ENCODE peak calls at places on chromosomes 12 and 14, in five cellular contexts. H is spleen, U is GM20000, X is left lung, C is foreskin fibroblast. I is an unnamed sample.

GRCh38 chr14:73014105-73014504 is 12.8 kb downstream of the ZFYVE1 start:
- DNase-seq in H (no peak), X (no peak), U (peak; percentile 66), C (peak; percentile 53), I (no peak)

GRCh38 chr14:60512952-60513554 is 4.1 kb downstream of the SIX6 start:
- DNase-seq in H (no peak), C (no peak), U (no peak), X (no peak), I (no peak)

GRCh38 chr12:102629262-102629888 is 149.0 kb upstream of the IGF1 start:
- DNase-seq in H (no peak), X (no peak), U (no peak), C (peak; percentile 22), I (no peak)

GRCh38 chr14:102498005-102498677 is 11.4 kb downstream of the ANKRD9 start:
- DNase-seq in C (no peak), U (no peak), X (no peak), H (no peak), I (no peak)

GRCh38 chr14:69941768-69942742 is 62.8 kb downstream of the SMOC1 start:
- DNase-seq in U (no peak), C (no peak), H (no peak), X (no peak), I (no peak)

GRCh38 chr14:52845079-52845478 is 53.7 kb upstream of the GNPNAT1 start:
- DNase-seq in X (no peak), U (no peak), H (no peak), C (no peak), I (no peak)

GRCh38 chr12:124917135-124917840 is 2.8 kb upstream of the UBC start:
- DNase-seq in U (peak; percentile 76), H (peak; percentile 98), C (peak; percentile 100), X (peak; percentile 97), I (peak; percentile 87)

GRCh38 chr12:47276253-47277070 is 196.7 kb upstream of the AMIGO2 start:
- DNase-seq in U (peak; percentile 39), X (no peak), C (no peak), H (peak; percentile 64), I (no peak)

GRCh38 chr14:64812412-64812811 is 67.3 kb downstream of the SPTB start:
- DNase-seq in H (no peak), U (peak; percentile 38), X (no peak), C (no peak), I (no peak)

GRCh38 chr12:29591140-29592020 is 93.9 kb upstream of the OVCH1 start:
- DNase-seq in H (no peak), X (no peak), U (no peak), C (peak; percentile 39), I (peak; percentile 36)

GRCh38 chr12:122048156-122048555 is 26.5 kb downstream of the BCL7A start:
- DNase-seq in H (no peak), U (no peak), C (no peak), X (no peak), I (no peak)

GRCh38 chr12:3193131-3193530 is 116.0 kb downstream of the TSPAN9 start:
- DNase-seq in X (no peak), C (no peak), H (no peak), U (no peak), I (no peak)

GRCh38 chr12:57809425-57809824 is 9.1 kb downstream of the AVIL start:
- DNase-seq in H (no peak), U (no peak), C (no peak), X (no peak), I (no peak)

GRCh38 chr12:47014474-47014873 is 64.9 kb upstream of the PCED1B start:
- DNase-seq in U (no peak), C (peak; percentile 80), H (no peak), X (no peak), I (no peak)

GRCh38 chr14:77622562-77622961 is 6.1 kb upstream of the SPTLC2 start:
- DNase-seq in C (no peak), X (no peak), U (no peak), H (no peak), I (no peak)

GRCh38 chr14:97697772-97698171 is 900.6 kb downstream of the VRK1 start:
- DNase-seq in C (no peak), H (no peak), X (no peak), U (peak; percentile 8), I (no peak)

GRCh38 chr12:48105321-48105866 is 485 bp downstream of the SENP1 start:
- DNase-seq in H (no peak), U (no peak), X (no peak), C (no peak), I (no peak)

GRCh38 chr12:19741132-19741489 is 301.8 kb downstream of the AEBP2 start:
- DNase-seq in H (no peak), C (no peak), U (no peak), X (no peak), I (no peak)

GRCh38 chr14:76639606-76640272 is 121.5 kb upstream of the VASH1 start:
- DNase-seq in U (no peak), X (no peak), C (no peak), H (no peak), I (no peak)

GRCh38 chr14:67269338-67270060 is 28.3 kb downstream of the PALS1 start:
- DNase-seq in C (peak; percentile 47), H (no peak), U (no peak), X (no peak), I (no peak)

GRCh38 chr14:101875726-101876268 is 88.6 kb upstream of the DYNC1H1 start:
- DNase-seq in C (peak; percentile 7), X (no peak), H (no peak), U (no peak), I (no peak)

GRCh38 chr14:88179725-88180124 is 143.3 kb downstream of the KCNK10 start:
- DNase-seq in H (no peak), U (no peak), X (no peak), C (no peak), I (no peak)

GRCh38 chr12:62676521-62677307 is 210.1 kb downstream of the MON2 start:
- DNase-seq in C (no peak), X (peak; percentile 69), H (no peak), U (no peak), I (no peak)

GRCh38 chr12:11652351-11653040 is 3.0 kb downstream of the ETV6 start:
- DNase-seq in X (no peak), U (peak; percentile 72), H (peak; percentile 80), C (peak; percentile 56), I (no peak)

GRCh38 chr12:111443086-111443485 is 37.4 kb downstream of the SH2B3 start:
- DNase-seq in U (no peak), H (no peak), C (no peak), X (no peak), I (no peak)

GRCh38 chr12:63078911-63079310 is 72.1 kb downstream of the AVPR1A start:
- DNase-seq in H (no peak), U (no peak), X (no peak), C (no peak), I (no peak)

GRCh38 chr12:107775093-107775721 is 703 bp downstream of the ASCL4 start:
- DNase-seq in U (no peak), H (peak; percentile 76), X (peak; percentile 74), C (no peak), I (peak; percentile 64)

GRCh38 chr14:100576091-100577085 is 10.8 kb downstream of the BEGAIN start:
- DNase-seq in X (peak; percentile 57), C (no peak), U (no peak), H (peak; percentile 61), I (no peak)

GRCh38 chr12:93742086-93742934 is 65.1 kb downstream of the CRADD start:
- DNase-seq in U (peak; percentile 86), X (peak; percentile 94), C (peak; percentile 68), H (peak; percentile 91), I (peak; percentile 55)
- TF ChIP-seq CTCF in U (peak; percentile 34), X (peak; percentile 10), C (peak; percentile 23), H (peak; percentile 27), I (no peak)

GRCh38 chr14:103730490-103731035 is 15.0 kb downstream of the ZFYVE21 start:
- DNase-seq in U (no peak), X (peak; percentile 59), C (no peak), H (peak; percentile 82), I (no peak)
- TF ChIP-seq CTCF in U (no peak), X (no peak), C (no peak), H (peak; percentile 24), I (no peak)

DNA sequence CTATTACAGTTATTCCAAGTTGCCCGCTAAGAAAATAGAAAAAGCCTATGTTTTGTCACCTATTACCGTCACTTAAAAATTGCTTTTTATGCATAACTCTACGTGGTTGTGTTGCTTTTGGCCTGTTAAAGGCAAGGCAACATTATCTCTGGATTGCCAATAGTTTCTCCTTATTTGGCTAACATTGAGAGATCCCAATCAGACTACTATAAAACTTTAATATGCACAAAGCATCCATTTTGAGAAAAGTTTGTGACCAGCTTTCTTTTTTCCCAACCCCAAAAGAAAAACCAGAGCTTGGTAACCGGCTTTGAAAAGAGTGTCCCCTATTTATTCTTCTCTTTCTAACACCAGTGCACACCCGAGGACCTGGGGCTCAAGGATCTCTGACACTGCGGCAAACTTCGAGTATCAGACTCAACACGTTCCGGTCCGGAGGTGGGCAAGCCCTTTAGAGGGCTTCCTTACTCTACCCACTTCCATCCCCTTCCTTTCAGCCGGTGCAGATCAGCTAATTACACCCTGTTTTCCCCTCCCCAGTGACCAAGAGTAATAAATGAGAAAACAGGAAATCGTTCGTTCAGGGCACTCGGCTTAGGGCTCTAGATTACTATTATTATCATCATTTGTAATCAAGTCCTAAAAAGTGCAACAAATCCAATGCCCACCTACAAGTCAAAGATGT is 1.2 kb downstream of the PPP1R12A start:
- DNase-seq in U (no peak), H (no peak), X (no peak), C (peak; percentile 4), I (peak; percentile 8)
- TF ChIP-seq CTCF in U (no peak), H (no peak), X (no peak), C (no peak), I (no peak)

DNA sequence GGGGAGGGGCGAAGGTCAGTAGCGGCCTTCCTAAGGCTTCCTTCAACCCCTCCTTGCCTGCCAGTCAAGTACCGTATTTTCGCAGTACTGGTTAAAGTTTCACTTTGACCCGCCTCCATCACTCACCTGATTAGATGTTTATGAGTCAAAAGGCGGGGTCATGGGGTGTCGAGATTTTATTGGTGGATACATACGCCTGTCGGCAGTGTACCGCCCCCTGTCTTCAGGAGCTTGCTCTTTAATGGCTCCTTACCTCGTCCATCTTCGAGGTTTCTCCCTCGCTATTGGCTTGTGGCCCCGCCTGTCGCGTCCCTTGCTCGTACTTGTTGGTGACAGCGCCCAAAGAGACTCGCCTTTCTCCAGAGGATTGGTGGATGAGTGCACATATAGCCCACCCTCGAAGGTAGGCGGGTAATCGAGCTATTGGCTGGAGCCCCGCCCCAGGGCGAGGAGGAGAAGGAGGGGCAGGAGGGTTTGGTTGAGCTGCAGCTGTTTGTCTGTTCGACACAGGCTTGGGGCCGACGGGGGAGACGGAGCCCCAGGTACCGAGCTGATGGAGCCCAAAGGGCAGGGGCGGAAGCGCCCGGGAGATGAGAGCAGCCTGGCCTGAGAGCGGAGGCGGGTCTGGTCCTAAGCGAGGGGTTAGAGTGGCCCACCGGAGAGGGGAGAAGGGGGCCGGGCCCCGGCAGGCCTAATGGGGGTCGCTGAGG is at the start of gene RAB5B:
- DNase-seq in H (peak; percentile 99), U (peak; percentile 94), C (peak; percentile 100), X (peak; percentile 98), I (peak; percentile 91)
- TF ChIP-seq CTCF in H (peak; percentile 39), U (no peak), C (no peak), X (no peak), I (peak; percentile 74)